ENCODE peak calls at places on chromosome 1, in four cellular contexts. One of them, this sample, is unnamed.
A peak's percentile ranks its signal among the peaks of the same experiment; 100 is the strongest.

GRCh38 chr1:115277276-115277675 is 60.8 kb downstream of the NGF start:
- DNase-seq in ascending aorta: no peak
- DNase-seq in testis: no peak
- DNase-seq in HCT116: peak; percentile 3
- DNase-seq in this sample: no peak

GRCh38 chr1:119368556-119368955 is at the start of gene HAO2:
- DNase-seq in ascending aorta: no peak
- DNase-seq in HCT116: no peak
- DNase-seq in testis: no peak
- DNase-seq in this sample: no peak

GRCh38 chr1:244599937-244600350 is 53.0 kb upstream of the DESI2 start:
- DNase-seq in ascending aorta: peak; percentile 18
- DNase-seq in testis: no peak
- DNase-seq in HCT116: peak; percentile 74
- DNase-seq in this sample: no peak

GRCh38 chr1:1806890-1807289 is 28.6 kb upstream of the NADK start:
- DNase-seq in ascending aorta: no peak
- DNase-seq in testis: no peak
- DNase-seq in HCT116: no peak
- DNase-seq in this sample: no peak

GRCh38 chr1:64479874-64480273 is 9.9 kb downstream of the CACHD1 start:
- DNase-seq in HCT116: no peak
- DNase-seq in ascending aorta: no peak
- DNase-seq in testis: no peak
- DNase-seq in this sample: no peak

GRCh38 chr1:209490013-209490412 is 93.5 kb upstream of the CAMK1G start:
- DNase-seq in HCT116: no peak
- DNase-seq in ascending aorta: no peak
- DNase-seq in testis: no peak
- DNase-seq in this sample: no peak

GRCh38 chr1:166304131-166304530 is 137.3 kb upstream of the FAM78B start:
- DNase-seq in HCT116: no peak
- DNase-seq in ascending aorta: no peak
- DNase-seq in testis: peak; percentile 66
- DNase-seq in this sample: no peak

GRCh38 chr1:115632251-115633026 is 9.3 kb upstream of the VANGL1 start:
- DNase-seq in testis: no peak
- DNase-seq in ascending aorta: no peak
- DNase-seq in HCT116: no peak
- DNase-seq in this sample: no peak

GRCh38 chr1:115184260-115184950 is 95.1 kb upstream of the TSPAN2 start:
- DNase-seq in testis: no peak
- DNase-seq in HCT116: no peak
- DNase-seq in ascending aorta: no peak
- DNase-seq in this sample: no peak

GRCh38 chr1:230248876-230249275 is 177.3 kb downstream of the PGBD5 start:
- DNase-seq in testis: no peak
- DNase-seq in ascending aorta: no peak
- DNase-seq in HCT116: no peak
- DNase-seq in this sample: no peak

GRCh38 chr1:12057382-12057781 is 5.7 kb upstream of the TNFRSF8 start:
- DNase-seq in ascending aorta: no peak
- DNase-seq in testis: no peak
- DNase-seq in HCT116: no peak
- DNase-seq in this sample: no peak

GRCh38 chr1:30727796-30728195 is 4.4 kb upstream of the MATN1 start:
- DNase-seq in testis: no peak
- DNase-seq in HCT116: no peak
- DNase-seq in ascending aorta: no peak
- DNase-seq in this sample: no peak

GRCh38 chr1:33331444-33332356 is 10.8 kb upstream of the A3GALT2 start:
- DNase-seq in HCT116: no peak
- DNase-seq in testis: no peak
- DNase-seq in ascending aorta: no peak
- DNase-seq in this sample: no peak

DNA sequence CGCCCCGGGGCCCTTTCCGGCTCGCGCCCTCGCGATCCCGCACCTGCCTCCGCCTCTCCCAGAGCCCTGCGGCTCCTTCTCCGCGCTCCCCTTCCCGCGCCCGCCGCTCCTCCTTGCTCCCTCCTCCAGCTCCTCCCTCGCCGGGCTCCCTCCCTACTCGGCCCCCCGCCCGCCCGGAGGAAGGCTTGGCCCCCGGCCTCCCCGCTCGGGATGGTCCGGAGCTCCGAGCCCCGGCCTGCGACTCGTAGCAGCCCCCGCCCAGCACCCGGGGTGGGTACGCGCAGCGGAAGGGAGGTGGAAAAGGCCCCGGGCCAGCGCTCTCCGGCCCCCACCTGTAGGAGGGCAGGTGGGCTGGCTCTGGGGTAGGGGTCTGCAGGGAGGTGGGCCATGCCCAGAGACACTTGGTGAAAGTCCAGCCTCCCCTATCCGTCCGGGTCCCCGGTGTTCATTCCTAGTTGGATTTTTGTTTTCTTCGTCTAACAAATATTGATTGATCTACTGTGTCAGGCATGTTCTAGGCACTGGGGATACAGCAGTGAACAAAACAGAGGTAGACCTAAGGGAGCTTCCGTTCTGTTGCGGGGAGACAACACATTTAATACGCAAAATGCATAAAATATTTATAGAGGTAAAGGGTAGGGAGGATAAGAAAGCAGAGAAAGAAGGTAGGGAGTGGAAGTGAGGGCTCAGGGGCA is at the start of gene HTR1D:
- DNase-seq in testis: no peak
- DNase-seq in ascending aorta: no peak
- DNase-seq in HCT116: no peak
- DNase-seq in this sample: no peak
- H3K4me3 ChIP-seq in testis: peak within 1 kb of the TSS; percentile 34
- H3K4me3 ChIP-seq in ascending aorta: peak within 1 kb of the TSS; percentile 40
- H3K4me3 ChIP-seq in HCT116: peak within 1 kb of the TSS; percentile 51
- H3K4me3 ChIP-seq in this sample: no peak within 1 kb of the TSS

DNA sequence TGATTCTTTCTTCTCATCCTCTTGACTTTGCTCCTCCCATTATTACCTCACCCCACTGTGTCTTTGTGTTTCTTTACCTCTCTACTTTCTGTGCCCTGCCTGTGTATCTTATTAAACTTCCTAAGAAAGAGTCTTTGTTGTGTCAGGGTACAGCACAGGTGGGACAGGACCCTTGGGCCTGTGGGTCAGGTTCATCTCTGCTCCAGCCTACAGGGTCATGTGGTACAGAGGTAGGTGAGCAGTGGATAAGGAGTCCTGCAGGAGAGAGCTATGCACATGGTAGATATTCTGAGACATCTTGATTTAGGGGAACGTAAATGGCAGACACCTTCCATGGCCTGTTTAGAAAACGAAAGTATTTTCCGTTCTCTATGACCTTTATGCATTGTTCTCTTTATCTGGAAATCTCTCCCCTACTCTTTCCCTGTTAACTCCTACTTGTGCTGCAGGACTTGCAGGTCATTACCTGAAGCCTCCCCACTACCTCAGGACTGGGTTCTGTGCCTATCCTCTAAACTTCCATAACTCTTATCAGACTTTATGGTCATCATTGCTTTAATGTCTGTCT is 9.9 kb downstream of the GIPC2 start:
- DNase-seq in HCT116: no peak
- DNase-seq in testis: no peak
- DNase-seq in ascending aorta: no peak
- DNase-seq in this sample: no peak
- H3K4me3 ChIP-seq in HCT116: no peak overlapping the region
- H3K4me3 ChIP-seq in testis: no peak overlapping the region
- H3K4me3 ChIP-seq in ascending aorta: no peak overlapping the region
- H3K4me3 ChIP-seq in this sample: no peak overlapping the region

GRCh38 chr1:74286414-74286813 is 51.2 kb downstream of the TNNI3K start:
- DNase-seq in HCT116: no peak
- DNase-seq in ascending aorta: no peak
- DNase-seq in testis: no peak
- DNase-seq in this sample: no peak
- H3K4me3 ChIP-seq in HCT116: no peak overlapping the region
- H3K4me3 ChIP-seq in ascending aorta: no peak overlapping the region
- H3K4me3 ChIP-seq in testis: no peak overlapping the region
- H3K4me3 ChIP-seq in this sample: no peak overlapping the region

GRCh38 chr1:36455386-36455785 is 5.1 kb upstream of the OSCP1 start:
- DNase-seq in testis: no peak
- DNase-seq in ascending aorta: no peak
- DNase-seq in HCT116: no peak
- DNase-seq in this sample: no peak
- H3K4me3 ChIP-seq in testis: no peak overlapping the region
- H3K4me3 ChIP-seq in ascending aorta: no peak overlapping the region
- H3K4me3 ChIP-seq in HCT116: no peak overlapping the region
- H3K4me3 ChIP-seq in this sample: no peak overlapping the region